ENCODE peak calls at places on chromosome 16, in six cellular contexts. K, U, C, N, L and H are unnamed samples.

GRCh38 chr16:2858245-2859025 is 465 bp upstream of the PRSS22 start:
- DNase-seq in K (no peak), U (no peak), C (no peak), N (peak), L (peak), H (no peak)

GRCh38 chr16:88822281-88823040 is 10.7 kb upstream of the APRT start:
- DNase-seq in K (no peak), U (no peak), C (no peak), N (no peak), L (no peak), H (no peak)

GRCh38 chr16:31277659-31278260 is 18.0 kb downstream of the ITGAM start:
- DNase-seq in K (no peak), U (no peak), C (no peak), N (no peak), L (no peak), H (peak)

GRCh38 chr16:4625617-4626159 is 1.1 kb downstream of the MGRN1 start:
- DNase-seq in K (no peak), U (no peak), C (no peak), N (no peak), L (no peak), H (no peak)

GRCh38 chr16:4517812-4518211 is 20.8 kb downstream of the CDIP1 start:
- DNase-seq in K (no peak), U (peak), C (no peak), N (peak), L (no peak), H (no peak)

GRCh38 chr16:65534121-65534528 is 412.3 kb upstream of the CDH11 start:
- DNase-seq in K (peak), U (no peak), C (no peak), N (no peak), L (no peak), H (no peak)

GRCh38 chr16:66107661-66108060 is 258.8 kb upstream of the CDH5 start:
- DNase-seq in K (no peak), U (no peak), C (no peak), N (no peak), L (no peak), H (no peak)

GRCh38 chr16:28981517-28981916 is 3.3 kb upstream of the LAT start:
- DNase-seq in K (no peak), U (peak), C (no peak), N (peak), L (no peak), H (no peak)

GRCh38 chr16:31357324-31358156 is 2.6 kb downstream of the ITGAX start:
- DNase-seq in K (no peak), U (no peak), C (peak), N (no peak), L (peak), H (no peak)

GRCh38 chr16:59108374-59108773 is 374.3 kb upstream of the GOT2 start:
- DNase-seq in K (no peak), U (no peak), C (no peak), N (no peak), L (no peak), H (no peak)

GRCh38 chr16:24612656-24613055 is 73.3 kb downstream of the RBBP6 start:
- DNase-seq in K (no peak), U (no peak), C (no peak), N (no peak), L (no peak), H (no peak)

GRCh38 chr16:15639061-15639568 is 3.8 kb downstream of the MARF1 start:
- DNase-seq in K (no peak), U (no peak), C (no peak), N (no peak), L (no peak), H (no peak)

GRCh38 chr16:53465606-53466290 is 31.5 kb downstream of the RBL2 start:
- DNase-seq in K (no peak), U (no peak), C (no peak), N (peak), L (no peak), H (no peak)

GRCh38 chr16:11264155-11264832 is 4.8 kb downstream of the TNP2 start:
- DNase-seq in K (no peak), U (no peak), C (no peak), N (no peak), L (no peak), H (no peak)

GRCh38 chr16:87966685-87967185 is 15.5 kb downstream of the BANP start:
- DNase-seq in K (no peak), U (peak), C (no peak), N (peak), L (peak), H (no peak)

GRCh38 chr16:67882374-67883145 is 2.1 kb upstream of the NRN1L start:
- DNase-seq in K (no peak), U (no peak), C (peak), N (no peak), L (no peak), H (no peak)

GRCh38 chr16:23357761-23358290 is 55.7 kb downstream of the SCNN1B start:
- DNase-seq in K (no peak), U (no peak), C (no peak), N (no peak), L (peak), H (no peak)

GRCh38 chr16:1635070-1635469 is 22.9 kb downstream of the CRAMP1 start:
- DNase-seq in K (no peak), U (no peak), C (no peak), N (no peak), L (no peak), H (no peak)

GRCh38 chr16:4509420-4509819 is 29.2 kb downstream of the CDIP1 start:
- DNase-seq in K (no peak), U (no peak), C (no peak), N (no peak), L (no peak), H (no peak)

GRCh38 chr16:28528463-28528867 is 10.3 kb downstream of the NUPR1 start:
- DNase-seq in K (no peak), U (no peak), C (no peak), N (no peak), L (no peak), H (no peak)

GRCh38 chr16:65102326-65102725 is 19.5 kb downstream of the CDH11 start:
- DNase-seq in K (peak), U (no peak), C (no peak), N (no peak), L (no peak), H (no peak)

GRCh38 chr16:807345-808251 is 7.1 kb upstream of the GNG13 start:
- DNase-seq in K (peak), U (peak), C (peak), N (peak), L (peak), H (peak)

GRCh38 chr16:9840761-9841665 is 341.2 kb downstream of the GRIN2A start:
- DNase-seq in K (peak), U (no peak), C (no peak), N (no peak), L (no peak), H (no peak)

GRCh38 chr16:74582984-74583383 is 23.9 kb downstream of the GLG1 start:
- DNase-seq in K (no peak), U (no peak), C (no peak), N (no peak), L (no peak), H (no peak)

GRCh38 chr16:47492428-47493357 is 31.6 kb downstream of the PHKB start:
- DNase-seq in K (no peak), U (no peak), C (peak), N (no peak), L (peak), H (no peak)

GRCh38 chr16:58234831-58235595 is 37.1 kb upstream of the CSNK2A2 start:
- DNase-seq in K (no peak), U (no peak), C (no peak), N (no peak), L (no peak), H (no peak)

GRCh38 chr16:2598133-2598641 is 60.4 kb downstream of the PDPK1 start:
- DNase-seq in K (no peak), U (no peak), C (no peak), N (no peak), L (peak), H (no peak)

GRCh38 chr16:57477531-57478202 is 8.6 kb downstream of the DOK4 start:
- DNase-seq in K (no peak), U (no peak), C (no peak), N (no peak), L (no peak), H (no peak)

GRCh38 chr16:53429221-53429943 is 4.9 kb upstream of the RBL2 start:
- DNase-seq in K (no peak), U (no peak), C (no peak), N (peak), L (no peak), H (no peak)

GRCh38 chr16:14186007-14186953 is 115.2 kb downstream of the MRTFB start:
- DNase-seq in K (no peak), U (peak), C (peak), N (no peak), L (peak), H (no peak)

GRCh38 chr16:89633064-89633631 is 19.7 kb downstream of the DPEP1 start:
- DNase-seq in K (no peak), U (no peak), C (no peak), N (peak), L (no peak), H (no peak)

GRCh38 chr16:5065368-5065767 is 388 bp downstream of the C16orf89 start:
- DNase-seq in K (no peak), U (no peak), C (no peak), N (no peak), L (no peak), H (no peak)

GRCh38 chr16:88430524-88431446 is 22.3 kb upstream of the ZFPM1 start:
- DNase-seq in K (no peak), U (peak), C (no peak), N (peak), L (no peak), H (no peak)

GRCh38 chr16:14325921-14326401 is 254.8 kb downstream of the MRTFB start:
- DNase-seq in K (no peak), U (no peak), C (no peak), N (no peak), L (no peak), H (no peak)

GRCh38 chr16:87690911-87691685 is 74.7 kb downstream of the KLHDC4 start:
- DNase-seq in K (no peak), U (no peak), C (no peak), N (no peak), L (no peak), H (no peak)

GRCh38 chr16:57469917-57470470 is 7.5 kb downstream of the POLR2C start:
- DNase-seq in K (no peak), U (no peak), C (no peak), N (no peak), L (no peak), H (no peak)

GRCh38 chr16:83470406-83470805 is 337.4 kb upstream of the HSBP1 start:
- DNase-seq in K (no peak), U (no peak), C (no peak), N (no peak), L (no peak), H (no peak)

GRCh38 chr16:83247767-83248372 is 559.9 kb upstream of the HSBP1 start:
- DNase-seq in K (no peak), U (no peak), C (no peak), N (no peak), L (no peak), H (no peak)

GRCh38 chr16:75621170-75621477 is 2.0 kb downstream of the ADAT1 start:
- DNase-seq in K (no peak), U (no peak), C (no peak), N (no peak), L (no peak), H (no peak)
- TF ChIP-seq CTCF in K (no peak), U (no peak), C (no peak), N (no peak), L (peak), H (peak)

DNA sequence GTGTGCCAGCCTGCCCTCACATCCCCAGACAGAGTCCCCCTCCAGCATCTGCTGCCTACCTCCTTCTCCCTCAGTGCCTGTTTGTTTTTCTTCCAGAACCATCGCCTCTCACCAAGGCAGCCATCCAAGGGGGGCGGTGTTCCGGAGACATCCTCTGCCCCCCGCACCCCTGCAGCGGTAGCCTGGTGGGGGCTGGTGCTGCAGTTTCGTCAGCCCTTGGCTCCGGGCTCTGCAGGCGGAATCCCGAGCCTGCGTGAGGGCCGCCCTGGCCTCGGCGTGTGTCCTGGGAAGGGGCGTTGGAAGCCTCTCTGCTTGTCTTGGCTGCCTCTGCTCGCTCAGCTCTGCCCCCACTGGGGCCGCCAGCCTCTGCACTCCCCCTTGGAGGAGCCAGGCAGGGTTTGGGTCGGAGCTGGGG is 126.0 kb upstream of the CIBAR2 start:
- DNase-seq in K (peak), U (peak), C (no peak), N (no peak), L (peak), H (peak)
- TF ChIP-seq CTCF in K (no peak), U (no peak), C (no peak), N (no peak), L (no peak), H (peak)

GRCh38 chr16:82167670-82168069 is 2.4 kb downstream of the MPHOSPH6 start:
- DNase-seq in K (no peak), U (no peak), C (no peak), N (no peak), L (no peak), H (no peak)

GRCh38 chr16:82175627-82176026 is 5.6 kb upstream of the MPHOSPH6 start:
- DNase-seq in K (no peak), U (no peak), C (no peak), N (no peak), L (no peak), H (no peak)

GRCh38 chr16:82169861-82170845 is at the start of gene MPHOSPH6:
- DNase-seq in K (peak), U (peak), C (peak), N (peak), L (peak), H (peak)
- TF ChIP-seq CTCF in K (peak), U (no peak), C (no peak), N (no peak), L (no peak), H (no peak)

GRCh38 chr16:22327446-22327775 is 30.2 kb downstream of the POLR3E start:
- DNase-seq in K (no peak), U (no peak), C (no peak), N (no peak), L (no peak), H (no peak)

GRCh38 chr16:22326771-22327445 is 29.7 kb downstream of the POLR3E start:
- DNase-seq in K (peak), U (no peak), C (no peak), N (no peak), L (no peak), H (peak)

GRCh38 chr16:22326369-22326652 is 29.1 kb downstream of the POLR3E start:
- DNase-seq in K (no peak), U (no peak), C (no peak), N (no peak), L (no peak), H (no peak)

GRCh38 chr16:22329199-22329695 is 32.0 kb downstream of the POLR3E start:
- DNase-seq in K (peak), U (no peak), C (no peak), N (no peak), L (no peak), H (peak)

GRCh38 chr16:22328081-22328725 is 31.0 kb downstream of the POLR3E start:
- DNase-seq in K (peak), U (no peak), C (no peak), N (no peak), L (no peak), H (peak)
- TF ChIP-seq CTCF in K (no peak), U (no peak), C (no peak), N (no peak), L (no peak), H (no peak)

DNA sequence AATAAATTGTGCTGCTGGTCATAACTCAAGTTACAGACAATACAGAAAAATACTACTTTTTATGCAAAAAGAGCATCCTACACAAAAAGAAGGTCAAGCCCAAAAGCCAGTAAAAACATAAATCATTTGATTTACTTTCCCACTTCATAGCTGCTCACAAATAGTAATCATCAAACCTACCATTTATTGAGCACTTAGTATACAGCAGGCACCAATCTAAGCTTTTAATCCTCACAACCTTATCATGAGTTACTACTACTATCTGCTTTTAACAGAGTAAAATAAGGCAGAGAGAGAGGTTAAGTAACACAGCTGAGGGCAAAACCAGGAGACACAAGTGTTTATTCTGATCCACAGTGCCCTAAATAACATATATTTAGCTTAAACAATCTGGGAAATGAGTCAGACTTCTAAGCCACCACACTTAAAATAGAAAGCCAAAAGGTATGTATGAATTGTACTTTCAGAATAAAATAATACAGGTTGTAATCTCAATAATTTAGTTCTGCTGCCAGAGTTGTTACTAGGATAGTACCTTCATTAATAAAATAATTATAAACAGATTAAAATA is 1.7 kb upstream of the AARS1 start:
- DNase-seq in K (no peak), U (no peak), C (no peak), N (no peak), L (no peak), H (no peak)
- TF ChIP-seq CTCF in K (no peak), U (no peak), C (no peak), N (no peak), L (no peak), H (no peak)

GRCh38 chr16:19687279-19687678 is 30.7 kb downstream of the KNOP1 start:
- DNase-seq in K (no peak), U (no peak), C (no peak), N (no peak), L (no peak), H (no peak)

GRCh38 chr16:19680972-19681371 is 37.1 kb downstream of the KNOP1 start:
- DNase-seq in K (no peak), U (no peak), C (no peak), N (peak), L (peak), H (no peak)

GRCh38 chr16:19685176-19685575 is 32.9 kb downstream of the KNOP1 start:
- DNase-seq in K (no peak), U (no peak), C (no peak), N (no peak), L (no peak), H (no peak)

GRCh38 chr16:19681637-19682036 is 36.4 kb downstream of the KNOP1 start:
- DNase-seq in K (no peak), U (no peak), C (no peak), N (no peak), L (no peak), H (no peak)

DNA sequence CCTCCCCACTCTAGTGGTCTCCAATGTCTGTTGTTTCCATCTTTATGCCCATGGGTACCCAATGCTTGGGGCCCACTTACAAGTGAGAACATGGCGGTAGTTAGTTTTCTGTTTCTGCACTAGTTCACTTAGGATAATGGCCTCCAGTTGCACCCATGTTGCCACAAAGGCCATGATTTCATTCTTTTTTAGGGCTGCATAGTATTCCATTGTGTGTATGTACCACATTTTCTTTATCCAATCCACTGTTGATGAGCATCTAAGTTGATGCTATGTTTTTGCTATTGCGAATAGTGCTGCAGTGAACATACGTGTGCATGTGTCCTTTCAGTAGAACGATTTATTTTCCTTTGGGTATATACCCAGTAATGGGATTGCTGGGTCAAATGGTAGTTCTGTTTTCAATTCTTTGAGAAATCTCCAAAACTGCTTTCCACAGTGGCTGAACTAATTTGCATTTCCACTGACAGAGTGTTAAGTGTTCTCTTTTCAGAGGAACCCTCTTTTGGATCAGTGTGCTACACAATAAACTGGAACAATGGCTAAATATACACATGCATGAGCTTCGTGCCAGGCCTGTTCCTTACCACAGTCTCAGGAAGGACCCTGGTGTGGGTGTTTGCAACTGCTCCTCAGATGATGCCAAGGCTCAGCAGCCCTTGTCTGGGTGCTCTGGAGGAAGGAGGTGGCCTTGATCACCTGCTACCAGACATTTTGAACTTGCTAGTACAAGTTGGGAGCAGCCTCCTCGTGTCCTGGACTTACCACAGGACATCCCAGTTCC is 34.4 kb downstream of the KNOP1 start:
- DNase-seq in K (no peak), U (no peak), C (no peak), N (no peak), L (peak), H (no peak)
- TF ChIP-seq CTCF in K (no peak), U (no peak), C (no peak), N (no peak), L (no peak), H (no peak)

GRCh38 chr16:80369559-80369958 is 171.2 kb upstream of the DYNLRB2 start:
- DNase-seq in K (peak), U (peak), C (no peak), N (peak), L (no peak), H (peak)
- TF ChIP-seq CTCF in K (peak), U (no peak), C (no peak), N (peak), L (peak), H (peak)

GRCh38 chr16:27228621-27229501 is 25.5 kb downstream of the KDM8 start:
- DNase-seq in K (no peak), U (peak), C (peak), N (no peak), L (no peak), H (no peak)
- TF ChIP-seq CTCF in K (no peak), U (no peak), C (peak), N (no peak), L (no peak), H (no peak)